ENCODE peak calls at places on chromosomes 5 and 9, in six cellular contexts. O, U, E, C, L and B are unnamed samples.

GRCh38 chr9:132035679-132036078 is 44.0 kb downstream of the MED27 start:
- DNase-seq in O (no peak), U (no peak), E (no peak), C (no peak), L (no peak), B (no peak)

GRCh38 chr5:38738898-38739743 is 106.7 kb upstream of the OSMR start:
- DNase-seq in O (no peak), U (no peak), E (no peak), C (no peak), L (peak; percentile 38), B (no peak)

GRCh38 chr9:137218754-137219271 is 3.2 kb downstream of the RNF208 start:
- DNase-seq in O (no peak), U (no peak), E (no peak), C (no peak), L (peak; percentile 9), B (no peak)

GRCh38 chr5:74105126-74105780 is 479.3 kb downstream of the ARHGEF28 start:
- DNase-seq in O (no peak), U (peak; percentile 34), E (no peak), C (no peak), L (peak; percentile 35), B (no peak)

GRCh38 chr5:164188733-164189148 is 683.3 kb downstream of the MAT2B start:
- DNase-seq in O (no peak), U (no peak), E (no peak), C (no peak), L (peak; percentile 6), B (no peak)

GRCh38 chr5:9630251-9630650 is at the start of gene TAS2R1:
- DNase-seq in O (no peak), U (no peak), E (no peak), C (no peak), L (no peak), B (no peak)

GRCh38 chr9:89773170-89773569 is 168.4 kb downstream of the GADD45G start:
- DNase-seq in O (no peak), U (no peak), E (no peak), C (no peak), L (no peak), B (no peak)

GRCh38 chr5:79771387-79771786 is 81.8 kb downstream of the CMYA5 start:
- DNase-seq in O (no peak), U (no peak), E (no peak), C (no peak), L (no peak), B (no peak)

GRCh38 chr5:89011778-89012320 is 128.9 kb upstream of the MEF2C start:
- DNase-seq in O (no peak), U (no peak), E (no peak), C (no peak), L (no peak), B (no peak)

GRCh38 chr9:99556998-99557397 is 264.7 kb upstream of the NR4A3 start:
- DNase-seq in O (no peak), U (no peak), E (no peak), C (no peak), L (no peak), B (no peak)

GRCh38 chr5:154627711-154628678 is 127.2 kb upstream of the LARP1 start:
- DNase-seq in O (no peak), U (no peak), E (no peak), C (no peak), L (no peak), B (no peak)

GRCh38 chr5:146828385-146828784 is 50.2 kb downstream of the PPP2R2B start:
- DNase-seq in O (no peak), U (no peak), E (no peak), C (no peak), L (no peak), B (no peak)

GRCh38 chr9:90775657-90776056 is 26.0 kb upstream of the SYK start:
- DNase-seq in O (no peak), U (no peak), E (no peak), C (peak; percentile 76), L (no peak), B (no peak)

GRCh38 chr9:110180386-110180712 is 27.6 kb downstream of the C9orf152 start:
- DNase-seq in O (no peak), U (no peak), E (no peak), C (no peak), L (no peak), B (no peak)

GRCh38 chr5:60687927-60688720 is 11.8 kb downstream of the DEPDC1B start:
- DNase-seq in O (no peak), U (no peak), E (no peak), C (no peak), L (peak; percentile 32), B (peak; percentile 53)

GRCh38 chr5:160940725-160941124 is 88.7 kb upstream of the ATP10B start:
- DNase-seq in O (no peak), U (no peak), E (no peak), C (no peak), L (no peak), B (no peak)

GRCh38 chr5:80703747-80704146 is 49.0 kb upstream of the DHFR start:
- DNase-seq in O (no peak), U (no peak), E (no peak), C (no peak), L (no peak), B (no peak)

GRCh38 chr5:72378636-72379289 is 58.6 kb downstream of the PTCD2 start:
- DNase-seq in O (no peak), U (no peak), E (peak; percentile 65), C (no peak), L (peak; percentile 96), B (peak; percentile 83)

GRCh38 chr5:95284512-95285405 is at the start of gene MCTP1:
- DNase-seq in O (no peak), U (no peak), E (no peak), C (peak; percentile 16), L (peak; percentile 21), B (no peak)

GRCh38 chr9:106868565-106868964 is 5.6 kb downstream of the ZNF462 start:
- DNase-seq in O (no peak), U (peak; percentile 34), E (peak; percentile 17), C (no peak), L (no peak), B (no peak)

GRCh38 chr5:78655731-78656130 is 7.2 kb upstream of the LHFPL2 start:
- DNase-seq in O (no peak), U (no peak), E (no peak), C (no peak), L (no peak), B (no peak)

GRCh38 chr5:7261049-7261448 is 134.9 kb upstream of the ADCY2 start:
- DNase-seq in O (no peak), U (no peak), E (peak; percentile 28), C (peak; percentile 63), L (no peak), B (no peak)

GRCh38 chr5:180649297-180650039 is at the start of gene FLT4:
- DNase-seq in O (no peak), U (no peak), E (no peak), C (no peak), L (no peak), B (no peak)

GRCh38 chr5:137891849-137892248 is 2.6 kb downstream of the PKD2L2 start:
- DNase-seq in O (no peak), U (no peak), E (no peak), C (no peak), L (no peak), B (no peak)
- TF ChIP-seq CTCF in O (no peak), U (no peak), E (no peak), C (peak; percentile 17), L (no peak), B (peak; percentile 24)

DNA sequence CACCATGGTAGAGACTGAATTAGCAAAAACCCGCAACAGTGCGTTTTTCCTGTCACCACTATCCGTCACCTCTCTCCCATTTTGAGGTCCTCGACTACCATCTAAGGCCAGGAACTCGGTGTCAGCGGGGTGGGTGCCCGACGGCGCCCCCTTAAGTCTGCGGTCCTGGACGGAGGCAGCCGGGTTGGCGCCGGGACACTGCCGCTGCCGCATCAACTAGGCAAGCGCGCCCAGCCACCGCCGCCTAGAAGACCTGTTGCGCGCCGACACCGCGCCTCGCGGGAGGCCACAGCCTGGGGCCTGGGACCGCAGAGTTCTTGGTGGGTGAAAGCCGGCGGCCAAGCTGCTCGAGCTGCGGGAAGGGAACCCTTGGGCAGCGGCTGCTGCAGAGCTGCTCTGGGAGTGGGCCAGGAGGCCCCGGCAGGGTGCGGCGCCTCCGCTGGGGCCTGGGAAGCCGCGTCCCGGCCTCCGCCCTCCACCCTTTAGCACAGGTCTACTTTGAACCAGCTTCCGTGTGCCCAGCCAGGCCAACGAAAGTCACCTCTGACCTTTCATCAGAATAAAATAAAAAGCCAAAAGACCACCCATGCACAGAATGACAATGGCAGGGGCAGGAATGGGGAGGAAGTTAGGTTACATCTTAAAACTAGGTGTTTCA is 3.5 kb downstream of the FOXB2 start:
- DNase-seq in O (no peak), U (no peak), E (no peak), C (no peak), L (no peak), B (no peak)
- H3K27me3 ChIP-seq in O (no peaks in the 10 kb centered on the region), U (no peaks in the 10 kb centered on the region), E (peaks cover 9% of the 10 kb centered on the region), C (no peaks in the 10 kb centered on the region), L (peaks cover 80% of the 10 kb centered on the region), B (peaks cover 58% of the 10 kb centered on the region)

GRCh38 chr9:36319183-36319582 is 60.9 kb upstream of the GNE start:
- DNase-seq in O (no peak), U (no peak), E (no peak), C (no peak), L (no peak), B (no peak)
- H3K4me1 ChIP-seq in O (no peaks in the 10 kb centered on the region), U (no peaks in the 10 kb centered on the region), E (peaks cover 17% of the 10 kb centered on the region), C (no peaks in the 10 kb centered on the region), L (peaks cover 7% of the 10 kb centered on the region), B (peaks cover 26% of the 10 kb centered on the region)

GRCh38 chr9:136138566-136138965 is 19.9 kb upstream of the TMEM250 start:
- DNase-seq in O (peak; percentile 24), U (no peak), E (no peak), C (no peak), L (peak; percentile 21), B (no peak)
- TF ChIP-seq CTCF in O (peak; percentile 21), U (no peak), E (no peak), C (peak; percentile 34), L (peak; percentile 25), B (peak; percentile 55)

GRCh38 chr5:176810687-176811501 is 535 bp downstream of the UNC5A start:
- DNase-seq in O (no peak), U (no peak), E (no peak), C (no peak), L (no peak), B (no peak)
- H3K27me3 ChIP-seq in O (no peaks in the 10 kb centered on the region), U (no peaks in the 10 kb centered on the region), E (no peaks in the 10 kb centered on the region), C (peaks cover 74% of the 10 kb centered on the region), L (peaks cover 18% of the 10 kb centered on the region), B (peaks cover 78% of the 10 kb centered on the region)

DNA sequence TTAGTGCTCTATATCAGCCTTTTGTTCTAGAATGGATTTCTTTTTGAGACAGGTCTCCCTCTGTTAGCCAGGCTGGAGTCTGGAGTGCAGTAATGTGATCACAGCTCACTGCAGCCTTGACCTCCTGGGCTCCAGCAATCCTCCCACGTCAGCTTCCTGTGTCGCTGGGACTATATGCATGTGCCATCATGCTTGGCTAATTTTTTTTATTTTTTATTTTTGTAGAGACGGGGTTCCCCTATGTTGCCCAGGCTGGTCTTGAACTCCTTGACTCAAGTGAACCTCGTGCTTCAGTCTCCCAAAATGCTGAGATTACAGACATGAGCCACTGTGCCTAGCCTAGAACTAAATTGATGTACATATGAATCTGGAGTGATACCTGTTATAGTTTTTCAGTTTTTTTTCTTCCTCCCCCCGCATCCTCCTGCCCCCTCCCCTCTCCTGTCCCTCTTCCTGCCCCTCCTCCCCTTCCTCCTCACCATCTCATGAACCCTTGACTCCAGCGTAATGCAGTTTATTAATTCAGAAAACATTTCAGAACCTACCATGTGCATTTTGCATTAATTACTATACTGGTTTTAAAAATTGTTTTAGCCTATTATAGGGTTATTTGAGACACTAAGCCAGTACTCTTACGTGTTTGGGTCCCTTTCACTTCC is 37.4 kb upstream of the TNFAIP8 start:
- DNase-seq in O (peak; percentile 72), U (no peak), E (no peak), C (no peak), L (no peak), B (no peak)
- H3K4me1 ChIP-seq in O (peaks cover 18% of the 10 kb centered on the region), U (no peaks in the 10 kb centered on the region), E (peaks cover 10% of the 10 kb centered on the region), C (peaks cover 27% of the 10 kb centered on the region), L (peaks cover 3% of the 10 kb centered on the region), B (peaks cover 13% of the 10 kb centered on the region)